ENCODE peak calls at places on chromosomes 4 and X, in seven cellular contexts. X, U, F, B, K, L and C are unnamed samples. For H3K27me3, the result is how much of the 10 kb centered on the place peaks cover.

GRCh38 chrX:147710301-147710700 is 201.4 kb upstream of the FMR1 start:
- ATAC-seq in X (no peak), U (no peak), F (no peak), B (no peak), K (no peak), L (peak), C (no peak)

GRCh38 chr4:73341454-73341853 is 62.6 kb upstream of the ALB start:
- ATAC-seq in X (peak), U (peak), F (peak), B (peak), K (peak), L (peak), C (no peak)

GRCh38 chrX:37684918-37685317 is 673 bp upstream of the XK start:
- ATAC-seq in X (no peak), U (peak), F (no peak), B (no peak), K (no peak), L (peak), C (peak)

GRCh38 chr4:99273704-99274103 is 17.1 kb downstream of the ADH1A start:
- ATAC-seq in X (no peak), U (no peak), F (no peak), B (no peak), K (no peak), L (no peak), C (no peak)

GRCh38 chr4:12538162-12538561 is 946.0 kb downstream of the RAB28 start:
- ATAC-seq in X (no peak), U (no peak), F (no peak), B (no peak), K (no peak), L (no peak), C (no peak)

GRCh38 chr4:13054410-13054970 is 429.6 kb downstream of the RAB28 start:
- ATAC-seq in X (no peak), U (no peak), F (no peak), B (no peak), K (peak), L (no peak), C (peak)

GRCh38 chr4:30945586-30945985 is 225.4 kb downstream of the PCDH7 start:
- ATAC-seq in X (no peak), U (peak), F (no peak), B (no peak), K (no peak), L (no peak), C (no peak)

GRCh38 chr4:77586953-77587383 is 18.7 kb upstream of the CXCL13 start:
- ATAC-seq in X (no peak), U (no peak), F (peak), B (no peak), K (no peak), L (no peak), C (no peak)

GRCh38 chr4:1852904-1853623 is 2.9 kb downstream of the LETM1 start:
- ATAC-seq in X (no peak), U (no peak), F (no peak), B (peak), K (no peak), L (no peak), C (no peak)

GRCh38 chr4:112515278-112516075 is 503 bp downstream of the NEUROG2 start:
- ATAC-seq in X (peak), U (peak), F (peak), B (peak), K (peak), L (peak), C (peak)

GRCh38 chr4:112517067-112517588 is 1.1 kb upstream of the NEUROG2 start:
- ATAC-seq in X (no peak), U (no peak), F (peak), B (no peak), K (no peak), L (no peak), C (no peak)

GRCh38 chr4:112516076-112516385 is at the start of gene NEUROG2:
- ATAC-seq in X (peak), U (no peak), F (peak), B (no peak), K (no peak), L (peak), C (no peak)

GRCh38 chr4:112517911-112518310 is 1.9 kb upstream of the NEUROG2 start:
- ATAC-seq in X (no peak), U (no peak), F (no peak), B (no peak), K (no peak), L (no peak), C (no peak)

DNA sequence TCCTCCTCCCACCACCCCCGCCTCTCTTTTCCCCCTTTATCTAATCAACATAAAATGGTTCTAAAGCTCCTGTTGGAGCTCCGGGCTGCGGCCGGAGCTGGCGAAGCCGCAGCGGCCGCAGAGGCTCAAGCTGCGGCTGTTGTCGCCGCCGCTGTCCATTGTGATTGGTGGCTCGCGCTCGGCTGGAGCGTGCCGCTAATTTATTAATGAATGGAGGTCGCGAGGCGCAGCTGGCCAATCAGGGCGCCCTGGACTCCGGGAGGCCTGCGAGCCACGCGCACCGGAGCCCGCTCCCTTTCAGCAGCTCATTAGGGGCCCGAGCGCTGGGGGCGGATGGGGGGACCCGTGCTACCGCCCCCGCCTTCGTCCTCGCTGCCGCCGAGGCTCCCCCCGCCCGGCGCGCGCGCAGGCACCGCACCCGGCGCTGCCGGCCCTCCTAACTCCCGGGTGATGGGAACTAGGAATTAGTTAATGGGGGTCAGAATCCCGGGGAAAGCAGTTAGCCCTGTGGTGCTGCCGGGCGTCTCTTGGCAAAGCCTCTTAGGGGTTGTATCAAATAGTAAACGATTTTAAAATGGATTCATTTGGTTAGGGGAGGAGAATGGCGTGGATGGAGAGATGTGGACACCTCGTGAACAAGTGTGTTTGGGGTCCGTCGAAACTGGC is 554 bp upstream of the NEUROG2 start:
- ATAC-seq in X (peak), U (peak), F (peak), B (peak), K (no peak), L (peak), C (no peak)
- H3K27me3 ChIP-seq in X (under half), U (under half), F (under half), B (half or more), K (half or more), L (half or more), C (half or more)

DNA sequence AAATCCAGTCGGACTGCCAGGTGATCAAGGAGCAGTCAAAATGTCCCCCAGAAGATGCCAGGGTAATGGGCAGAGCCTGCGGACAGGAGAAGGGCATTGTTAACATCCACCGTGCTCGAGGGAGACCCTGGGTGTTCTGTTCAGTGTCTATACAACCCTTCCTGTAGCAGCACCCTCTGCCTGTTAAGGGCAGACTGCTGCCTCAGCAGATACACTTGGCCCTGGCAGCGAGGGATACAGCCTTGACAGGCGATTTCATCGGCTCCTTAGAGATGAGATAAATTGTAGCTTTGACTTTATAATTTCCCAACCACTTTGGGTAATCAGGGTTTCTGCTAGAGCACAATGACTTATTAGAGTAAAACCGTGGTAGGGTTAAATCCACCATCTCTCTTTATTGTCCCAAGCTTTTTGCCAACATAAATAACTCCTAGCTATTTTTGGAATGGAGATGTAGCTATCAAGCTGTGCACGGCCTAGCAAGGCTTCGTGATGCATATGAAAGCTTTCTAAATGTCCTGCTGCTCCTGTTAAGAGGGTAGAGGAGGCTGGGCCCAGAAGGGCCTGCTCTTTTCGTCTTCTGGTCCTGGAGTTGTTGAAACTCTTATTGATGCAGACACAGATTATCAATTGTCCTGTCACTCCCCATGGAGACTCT is 195.9 kb downstream of the CPEB2 start:
- ATAC-seq in X (no peak), U (no peak), F (no peak), B (peak), K (no peak), L (peak), C (no peak)
- TF ChIP-seq POLR2AphosphoS5 in X (no peak), U (no peak), F (no peak), B (no peak), K (no peak), L (no peak), C (no peak)

GRCh38 chr4:6318206-6318605 is 48.6 kb downstream of the WFS1 start:
- ATAC-seq in X (no peak), U (no peak), F (no peak), B (no peak), K (no peak), L (no peak), C (no peak)
- H3K27me3 ChIP-seq in X (under half), U (under half), F (under half), B (under half), K (under half), L (under half), C (under half)

GRCh38 chrX:630922-631496 is 418 bp downstream of the SHOX start:
- ATAC-seq in X (no peak), U (no peak), F (no peak), B (no peak), K (no peak), L (no peak), C (no peak)
- TF ChIP-seq POLR2AphosphoS5 in X (no peak), U (no peak), F (no peak), B (no peak), K (no peak), L (no peak), C (no peak)

DNA sequence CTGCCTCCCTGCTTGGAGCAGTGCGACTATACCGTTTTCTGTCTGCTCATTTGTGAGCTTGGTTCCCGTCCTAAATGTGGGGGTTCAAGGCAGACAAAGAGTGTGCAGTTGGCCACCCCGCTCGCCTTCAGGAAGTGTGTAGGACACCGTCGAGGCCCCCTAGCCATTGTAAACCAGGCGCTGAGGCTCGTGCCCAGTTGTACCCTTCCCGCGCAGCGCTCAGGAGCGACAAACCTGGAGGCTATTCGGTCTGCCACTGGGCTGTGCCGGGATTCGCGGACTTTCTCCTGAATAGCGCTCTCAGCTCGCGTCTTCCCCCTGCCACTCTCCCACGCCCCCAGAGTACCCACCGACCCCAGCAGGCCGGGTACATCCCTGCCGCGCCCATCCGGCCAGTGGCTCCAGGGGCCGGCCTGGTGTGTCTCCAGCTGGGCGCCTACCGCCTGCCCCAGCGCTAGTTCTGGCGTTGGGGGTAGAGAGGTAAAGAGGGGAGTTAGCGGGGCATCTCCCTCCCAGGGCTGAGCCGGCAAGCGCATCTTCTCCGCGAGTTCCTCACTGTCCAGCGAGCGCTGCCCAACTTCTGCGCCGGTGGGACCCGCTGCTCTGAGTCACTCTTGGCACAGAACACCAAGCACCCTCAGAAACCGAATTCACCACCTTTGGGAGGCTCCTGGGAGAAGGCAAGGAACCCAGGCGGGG is 880 bp upstream of the LONRF3 start:
- ATAC-seq in X (no peak), U (no peak), F (no peak), B (no peak), K (peak), L (no peak), C (peak)
- H3K27me3 ChIP-seq in X (under half), U (under half), F (under half), B (under half), K (under half), L (half or more), C (under half)